ENCODE peak calls at places on chromosomes 5 and 9, in four cellular contexts. K is A549; Q is CD4-positive, CD25-positive, alpha-beta regulatory T cell; X is neuronal stem cell. T is an unnamed sample. For H3K4me1, the result is how much of the 10 kb centered on the place peaks cover.

GRCh38 chr9:114382951-114383865 is 4.6 kb downstream of the AKNA start:
- DNase-seq in K (no peak), X (no peak), Q (no peak), T (no peak)

GRCh38 chr5:96783326-96783725 is 24.4 kb downstream of the ERAP1 start:
- DNase-seq in Q (no peak), K (no peak), X (no peak), T (no peak)

GRCh38 chr9:99515087-99515486 is 293.0 kb downstream of the SEC61B start:
- DNase-seq in Q (no peak), X (no peak), K (no peak), T (no peak)

GRCh38 chr9:128825923-128826702 is 3.5 kb downstream of the SPOUT1 start:
- DNase-seq in X (no peak), K (peak), Q (no peak), T (no peak)

GRCh38 chr5:56459394-56459793 is 226.3 kb upstream of the ANKRD55 start:
- DNase-seq in X (no peak), K (no peak), Q (no peak), T (no peak)

GRCh38 chr5:298737-299125 is 22.8 kb upstream of the AHRR start:
- DNase-seq in X (no peak), Q (no peak), K (no peak), T (no peak)

GRCh38 chr5:84260939-84261338 is 123.7 kb downstream of the EDIL3 start:
- DNase-seq in X (no peak), Q (no peak), K (no peak), T (no peak)

GRCh38 chr9:82586918-82587356 is 476.0 kb downstream of the RASEF start:
- DNase-seq in X (no peak), K (no peak), Q (no peak), T (no peak)

GRCh38 chr9:93810028-93810971 is 144.9 kb downstream of the BARX1 start:
- DNase-seq in X (no peak), Q (no peak), K (no peak), T (no peak)

GRCh38 chr5:131164931-131165727 is at the start of gene HINT1:
- DNase-seq in K (peak), X (peak), Q (peak), T (peak)

GRCh38 chr9:36191696-36192095 is 975 bp downstream of the CLTA start:
- DNase-seq in K (no peak), X (no peak), Q (no peak), T (no peak)

GRCh38 chr5:93583799-93584530 is 943 bp downstream of the NR2F1 start:
- DNase-seq in Q (no peak), K (no peak), X (no peak), T (no peak)
- H3K4me3 ChIP-seq in Q (no peak), K (peak), X (peak), T (peak)

DNA sequence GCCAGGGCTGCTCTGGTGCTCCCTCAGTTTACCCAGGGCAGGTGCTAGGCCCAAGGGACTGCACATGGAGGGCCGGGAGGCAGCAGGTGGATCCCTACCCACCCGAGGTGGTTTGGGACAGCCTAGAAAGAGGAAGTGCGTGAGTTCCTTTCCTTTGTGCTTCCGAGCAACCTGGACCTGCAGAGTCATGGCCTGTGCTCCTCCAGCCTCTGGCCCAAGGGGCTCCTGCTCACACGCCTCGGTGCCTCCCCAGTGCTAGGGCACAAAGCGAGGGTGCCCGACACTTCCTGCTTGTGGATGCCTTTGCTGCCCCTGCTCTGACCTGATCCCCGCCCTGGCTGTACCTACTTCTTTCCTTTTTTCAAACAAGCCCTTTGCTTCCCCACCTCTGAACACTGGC is 79.3 kb downstream of the RXRA start:
- DNase-seq in K (no peak), Q (no peak), X (no peak), T (no peak)
- H3K4me1 ChIP-seq in K (half or more), Q (half or more), X (under half), T (under half)

GRCh38 chr5:34009610-34010009 is 1.8 kb upstream of the AMACR start:
- DNase-seq in X (no peak), Q (no peak), K (no peak), T (no peak)

GRCh38 chr5:34008721-34009120 is 871 bp upstream of the AMACR start:
- DNase-seq in K (no peak), Q (no peak), X (no peak), T (no peak)

GRCh38 chr5:34005211-34005610 is 2.6 kb downstream of the AMACR start:
- DNase-seq in K (no peak), X (no peak), Q (no peak), T (no peak)

GRCh38 chr5:34007116-34007674 is 655 bp downstream of the AMACR start:
- DNase-seq in K (peak), X (no peak), Q (no peak), T (no peak)

GRCh38 chr5:34007675-34008600 is at the start of gene AMACR:
- DNase-seq in K (peak), Q (peak), X (peak), T (peak)
- H3K4me3 ChIP-seq in K (peak), Q (peak), X (peak), T (peak)

GRCh38 chr9:131700765-131701433 is 39.0 kb downstream of the RAPGEF1 start:
- DNase-seq in Q (no peak), X (no peak), K (no peak), T (no peak)

GRCh38 chr9:131701789-131702337 is 38.0 kb downstream of the RAPGEF1 start:
- DNase-seq in K (no peak), X (no peak), Q (no peak), T (no peak)

GRCh38 chr9:131698715-131699053 is 41.2 kb downstream of the RAPGEF1 start:
- DNase-seq in K (no peak), X (no peak), Q (no peak), T (no peak)

GRCh38 chr9:131701434-131701781 is 38.5 kb downstream of the RAPGEF1 start:
- DNase-seq in K (no peak), Q (no peak), X (no peak), T (no peak)

DNA sequence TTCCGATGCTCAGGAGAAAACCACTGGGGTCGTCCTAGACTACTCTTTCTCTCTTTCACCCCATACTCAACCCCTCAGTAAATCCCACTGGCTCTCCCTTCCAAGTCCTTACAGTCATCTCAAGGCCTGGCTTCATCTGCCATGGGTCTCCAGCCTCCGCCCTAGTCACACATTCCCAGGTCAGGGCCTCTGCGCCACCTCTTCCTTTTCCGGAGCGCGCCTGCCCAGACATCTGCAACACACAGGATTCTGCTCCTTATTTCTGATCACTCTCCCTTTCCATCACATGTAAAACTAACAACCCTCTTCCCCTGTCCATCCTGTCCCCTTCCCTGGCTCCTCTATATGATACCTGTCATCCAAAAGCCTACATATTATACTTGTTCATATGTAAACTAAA is 39.8 kb downstream of the RAPGEF1 start:
- DNase-seq in K (no peak), X (no peak), Q (no peak), T (no peak)
- H3K4me1 ChIP-seq in K (under half), X (under half), Q (under half), T (under half)

DNA sequence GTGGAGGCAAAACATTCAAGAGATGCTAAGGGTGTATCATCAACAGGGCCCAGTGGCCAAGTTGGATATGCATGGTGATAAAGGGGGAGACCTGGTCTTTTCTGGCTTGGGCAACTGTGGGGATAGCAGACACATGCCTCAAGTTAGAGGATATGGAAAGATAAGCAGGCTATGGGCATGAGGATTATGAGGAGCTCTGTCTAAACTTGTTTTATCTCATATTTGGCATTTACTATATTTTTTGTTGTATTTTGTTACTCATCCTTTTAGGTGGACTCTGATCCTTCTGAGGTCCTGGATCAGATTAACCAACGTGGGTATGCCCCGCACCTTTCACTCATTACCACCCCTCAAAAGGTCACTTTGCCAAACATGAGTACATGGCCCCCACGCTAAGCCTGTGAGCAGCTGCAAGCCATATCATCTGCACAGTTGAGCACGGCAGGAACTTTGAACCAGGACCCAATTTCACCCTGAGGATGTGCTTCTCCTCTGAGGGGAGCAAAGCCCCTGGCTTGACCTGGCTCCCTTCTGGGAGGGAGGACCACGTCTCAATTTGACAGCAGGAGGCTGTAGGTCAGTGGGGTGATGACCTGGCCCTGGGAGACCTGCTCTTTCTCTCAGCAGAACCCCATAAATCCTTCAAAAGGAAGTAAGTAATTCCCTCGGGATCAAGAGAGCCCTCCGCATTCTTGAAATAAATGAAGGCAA is 71.1 kb upstream of the CD180 start:
- DNase-seq in K (no peak), Q (no peak), X (no peak), T (no peak)
- H3K4me3 ChIP-seq in K (no peak), Q (no peak), X (no peak), T (no peak)

DNA sequence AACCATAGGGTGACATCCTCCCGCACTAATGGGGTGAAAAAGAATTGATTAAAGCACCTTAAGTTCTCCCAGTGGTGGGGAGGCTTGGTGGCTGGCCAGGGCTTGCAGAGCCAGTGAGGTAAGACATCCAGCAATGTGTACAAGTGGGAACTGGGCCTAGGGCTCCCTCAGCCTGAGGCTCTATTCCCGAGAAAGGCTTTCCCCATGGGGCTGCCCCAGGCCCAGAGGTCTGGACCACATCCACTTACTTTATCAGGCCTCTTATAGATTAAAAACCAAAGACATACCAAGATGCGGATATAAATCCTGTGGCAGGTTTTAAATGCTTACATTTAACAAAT is 35.3 kb downstream of the C5orf15 start:
- DNase-seq in Q (no peak), X (no peak), K (no peak), T (no peak)
- H3K4me1 ChIP-seq in Q (under half), X (under half), K (under half), T (under half)

T was measured in breast epithelium.